ENCODE peak calls at places on chromosomes 16 and 17, in eight cellular contexts. H is endothelial cell of umbilical vein, K is uterus, I is suprapubic skin, P is SJSA1, S is hepatocyte, C is endodermal cell, X is heart left ventricle. M is an unnamed sample.

GRCh38 chr17:42775534-42776098 is 2.4 kb downstream of the VPS25 start:
- DNase-seq in C (no peak), I (no peak), P (peak; percentile 86), K (no peak), H (peak; percentile 21), S (no peak), X (no peak), M (peak; percentile 57)

GRCh38 chr17:52892334-52892733 is 733.8 kb upstream of the CA10 start:
- DNase-seq in K (no peak), S (no peak), C (no peak), X (no peak), I (no peak), P (no peak), H (no peak), M (no peak)

GRCh38 chr16:61934591-61934990 is 101.6 kb downstream of the CDH8 start:
- DNase-seq in I (no peak), X (no peak), S (no peak), P (no peak), K (no peak), H (no peak), C (no peak), M (no peak)

GRCh38 chr16:15415411-15416070 is 18.8 kb upstream of the BMERB1 start:
- DNase-seq in S (no peak), K (no peak), P (no peak), C (no peak), X (no peak), H (no peak), I (no peak), M (peak; percentile 72)

GRCh38 chr16:30775381-30776099 is 11.5 kb downstream of the ZNF629 start:
- DNase-seq in K (peak; percentile 79), P (peak; percentile 87), C (peak; percentile 95), S (peak; percentile 89), X (peak; percentile 92), H (peak; percentile 77), I (peak; percentile 87), M (peak; percentile 93)

GRCh38 chr17:385195-385835 is 32.7 kb upstream of the RPH3AL start:
- DNase-seq in C (peak; percentile 88), S (peak; percentile 74), I (peak; percentile 74), K (peak; percentile 44), P (no peak), H (no peak), X (peak; percentile 77), M (peak; percentile 59)

GRCh38 chr17:17496189-17497064 is at the start of gene RASD1:
- DNase-seq in K (peak; percentile 88), I (peak; percentile 94), C (peak; percentile 97), X (peak; percentile 95), H (peak; percentile 77), P (peak; percentile 85), S (peak; percentile 96), M (peak; percentile 97)

GRCh38 chr17:66690166-66690565 is 144.8 kb upstream of the CACNG5 start:
- DNase-seq in I (no peak), P (peak; percentile 36), C (peak; percentile 50), H (no peak), K (no peak), S (no peak), X (no peak), M (no peak)

GRCh38 chr17:50263293-50264262 is 10.7 kb upstream of the TMEM92 start:
- DNase-seq in P (no peak), H (no peak), X (no peak), K (peak; percentile 30), C (peak; percentile 58), S (peak; percentile 3), I (no peak), M (no peak)

GRCh38 chr17:58289869-58290268 is 9.1 kb upstream of the MPO start:
- DNase-seq in P (peak; percentile 11), X (no peak), C (no peak), I (no peak), S (no peak), K (no peak), H (no peak), M (no peak)

GRCh38 chr17:35745749-35746320 is 7.2 kb downstream of the GAS2L2 start:
- DNase-seq in I (no peak), K (no peak), H (no peak), X (no peak), S (no peak), P (no peak), C (no peak), M (no peak)

GRCh38 chr17:35744830-35745229 is 8.2 kb downstream of the GAS2L2 start:
- DNase-seq in X (no peak), H (no peak), I (peak; percentile 48), K (no peak), P (no peak), S (no peak), C (no peak), M (no peak)

GRCh38 chr17:35746956-35747355 is 6.1 kb downstream of the GAS2L2 start:
- DNase-seq in S (no peak), C (no peak), H (no peak), P (no peak), K (no peak), X (no peak), I (no peak), M (no peak)

GRCh38 chr17:35743911-35744328 is 9.1 kb downstream of the GAS2L2 start:
- DNase-seq in P (no peak), S (peak; percentile 71), X (peak; percentile 41), I (peak; percentile 42), C (peak; percentile 94), H (peak; percentile 30), K (no peak), M (peak; percentile 58)

DNA sequence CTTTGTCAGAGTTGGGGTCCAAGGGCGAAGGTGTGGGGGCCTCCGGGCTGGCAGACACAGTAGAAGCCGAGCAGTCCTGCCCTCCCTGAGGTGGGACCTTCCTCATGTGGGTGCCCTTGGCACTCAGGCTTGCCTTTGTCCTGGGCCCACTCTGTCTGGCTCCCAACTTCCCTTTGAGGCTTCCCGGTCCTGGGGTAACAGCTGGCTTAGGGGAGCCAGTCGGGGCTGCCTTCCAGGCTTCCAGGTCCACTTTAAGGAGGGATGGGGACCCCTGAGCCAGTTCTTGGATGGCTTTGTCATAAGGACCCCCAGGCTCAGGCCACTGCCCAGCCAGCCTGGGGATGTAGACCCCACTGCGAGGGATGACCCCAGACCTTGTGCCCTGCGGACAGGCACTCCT is 7.8 kb downstream of the GAS2L2 start:
- DNase-seq in I (no peak), P (no peak), S (no peak), X (no peak), K (no peak), H (no peak), C (no peak), M (no peak)
- H3K27me3 ChIP-seq in I (peaks cover 62% of the 10 kb centered on the region), P (peaks cover 30% of the 10 kb centered on the region), S (peaks cover 45% of the 10 kb centered on the region), X (peaks cover 26% of the 10 kb centered on the region), K (peaks cover 3% of the 10 kb centered on the region), H (peaks cover 39% of the 10 kb centered on the region), C (peaks cover 50% of the 10 kb centered on the region), M (peaks cover 18% of the 10 kb centered on the region)

DNA sequence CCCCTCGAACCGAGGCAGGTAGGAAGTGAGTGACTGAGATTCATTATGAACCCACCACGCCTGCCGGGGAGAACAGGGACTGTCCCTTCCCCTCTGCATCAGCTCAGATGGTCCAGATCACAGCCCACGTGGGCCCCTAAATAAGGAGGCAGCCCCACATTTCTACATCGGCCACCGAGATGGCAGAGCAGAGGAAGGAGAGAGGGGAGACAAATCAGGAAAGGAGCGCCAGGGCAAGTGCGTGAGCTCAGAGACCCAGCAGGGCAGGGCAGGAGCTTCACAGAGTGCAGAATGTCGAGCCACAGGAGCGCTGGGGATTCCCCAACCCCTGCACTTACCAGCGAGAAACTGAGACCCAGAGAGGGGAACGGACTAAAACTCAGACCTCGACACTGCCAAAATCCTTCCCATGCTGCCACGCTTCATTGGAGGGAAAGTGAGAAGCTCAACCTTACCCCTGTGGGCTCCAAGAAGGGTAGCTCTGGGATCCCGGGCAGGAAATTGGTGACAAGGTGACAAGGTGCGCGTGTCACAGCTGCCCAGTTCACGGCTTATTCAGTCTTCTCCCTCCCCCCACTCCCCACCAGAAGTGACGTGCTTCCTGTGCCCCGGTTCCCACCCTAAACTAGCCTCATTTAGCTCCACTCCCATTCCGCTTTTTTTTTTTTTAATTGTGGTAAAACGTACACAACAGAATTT is at the start of gene ICAM2:
- DNase-seq in X (peak; percentile 73), H (peak; percentile 71), K (peak; percentile 67), P (no peak), C (peak; percentile 56), I (peak; percentile 75), S (no peak), M (no peak)
- H3K4me1 ChIP-seq in X (no peaks in the 10 kb centered on the region), H (peaks cover 67% of the 10 kb centered on the region), K (no peaks in the 10 kb centered on the region), P (no peaks in the 10 kb centered on the region), C (no peaks in the 10 kb centered on the region), I (peaks cover 7% of the 10 kb centered on the region), S (no peaks in the 10 kb centered on the region), M (no peaks in the 10 kb centered on the region)

DNA sequence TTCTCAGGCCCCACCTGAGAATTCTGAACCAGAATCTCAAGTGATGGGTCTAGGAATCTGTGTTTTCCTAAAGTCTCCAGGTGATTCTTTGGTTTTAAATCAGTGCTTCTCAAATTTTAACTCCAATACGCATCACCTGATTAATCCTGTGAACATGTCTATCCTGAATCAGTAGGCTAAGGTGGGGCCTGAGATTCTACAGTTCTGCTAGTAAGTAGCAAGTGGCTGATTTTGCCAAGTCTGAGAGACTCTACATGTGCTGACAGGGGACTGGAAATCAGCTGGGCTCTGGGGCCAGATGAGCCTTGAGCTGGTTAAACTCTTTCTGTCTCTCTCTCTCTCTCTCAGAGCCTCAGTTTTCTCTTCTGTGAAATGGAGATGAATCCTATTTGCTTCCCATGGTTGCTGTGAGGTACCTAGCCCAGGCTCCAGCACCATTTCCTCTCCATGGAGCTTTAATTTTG is 9.0 kb downstream of the CCR7 start:
- DNase-seq in X (no peak), S (no peak), H (no peak), P (no peak), C (peak; percentile 18), I (no peak), K (no peak), M (no peak)
- H3K27me3 ChIP-seq in X (no peaks in the 10 kb centered on the region), S (no peaks in the 10 kb centered on the region), H (peaks cover 6% of the 10 kb centered on the region), P (no peaks in the 10 kb centered on the region), C (no peaks in the 10 kb centered on the region), I (no peaks in the 10 kb centered on the region), K (no peaks in the 10 kb centered on the region), M (no peaks in the 10 kb centered on the region)

DNA sequence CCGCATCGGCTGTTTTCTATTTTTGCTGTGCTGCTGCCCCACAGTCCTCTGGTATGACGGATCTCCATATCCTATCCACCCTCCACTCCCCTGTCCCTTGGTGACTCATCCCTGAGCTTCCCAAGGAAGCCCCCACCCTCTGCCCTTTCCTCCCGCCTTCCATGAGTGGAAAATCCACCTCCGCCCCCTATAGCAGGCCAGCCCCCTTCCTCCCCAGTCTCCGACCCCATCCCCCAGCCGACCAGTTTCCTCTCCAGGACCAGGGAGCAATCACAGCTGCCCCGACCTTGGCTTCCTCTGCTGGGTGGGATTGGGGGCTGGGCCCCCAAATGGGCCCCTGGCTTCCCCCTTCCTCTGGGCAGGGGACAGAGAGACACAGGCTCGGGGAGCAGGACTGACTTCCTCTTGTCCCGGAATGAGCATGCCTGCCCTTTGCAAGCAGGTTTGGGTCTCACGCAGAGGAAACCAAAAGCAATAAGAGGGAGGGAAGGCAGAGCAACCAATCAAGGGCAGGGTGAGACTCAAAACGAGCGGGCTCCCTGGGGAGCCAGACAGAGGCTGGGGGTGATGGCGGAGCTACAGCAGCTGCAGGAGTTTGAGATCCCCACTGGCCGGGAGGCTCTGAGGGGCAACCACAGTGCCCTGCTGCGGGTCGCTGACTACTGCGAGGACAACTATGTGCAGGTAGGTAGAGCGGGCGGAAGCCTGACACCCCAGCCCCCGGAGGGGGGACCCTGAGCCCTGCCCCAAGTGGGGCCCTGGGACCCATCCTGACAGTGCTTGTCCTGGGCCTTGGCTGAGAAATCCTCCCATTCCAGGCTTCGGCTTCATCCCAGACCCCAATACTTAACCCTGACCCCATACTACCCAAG is at the start of the genes ABI3 and GNGT2:
- DNase-seq in C (peak; percentile 87), X (peak; percentile 46), P (no peak), I (no peak), S (peak; percentile 37), H (peak; percentile 87), K (peak; percentile 35), M (no peak)
- H3K4me1 ChIP-seq in C (peaks cover 3% of the 10 kb centered on the region), X (peaks cover 24% of the 10 kb centered on the region), P (peaks cover 11% of the 10 kb centered on the region), I (peaks cover 5% of the 10 kb centered on the region), S (no peaks in the 10 kb centered on the region), H (peaks cover 62% of the 10 kb centered on the region), K (no peaks in the 10 kb centered on the region), M (no peaks in the 10 kb centered on the region)

GRCh38 chr17:2277430-2278170 is 26.0 kb downstream of the SMG6 start:
- DNase-seq in C (no peak), I (no peak), S (no peak), K (no peak), H (no peak), X (no peak), P (no peak), M (no peak)
- H3K27me3 ChIP-seq in C (no peaks in the 10 kb centered on the region), I (no peaks in the 10 kb centered on the region), S (no peaks in the 10 kb centered on the region), K (no peaks in the 10 kb centered on the region), H (no peaks in the 10 kb centered on the region), X (no peaks in the 10 kb centered on the region), P (no peaks in the 10 kb centered on the region), M (no peaks in the 10 kb centered on the region)